ENCODE peak calls at places on chromosome 5, in six cellular contexts. B is HCT116, Y is GM23248, O is SK-N-SH, T is neural progenitor cell, I is MM.1S. N is an unnamed sample.

GRCh38 chr5:19902316-19902934 is 85.6 kb downstream of the CDH18 start:
- DNase-seq in I (no peak), B (no peak), T (peak), Y (no peak), O (no peak), N (no peak)

GRCh38 chr5:60597570-60597969 is 102.4 kb downstream of the DEPDC1B start:
- DNase-seq in I (peak), B (no peak), T (no peak), O (no peak), Y (no peak), N (no peak)

GRCh38 chr5:126508962-126509279 is 85.7 kb downstream of the GRAMD2B start:
- DNase-seq in I (peak), T (no peak), Y (peak), O (no peak), B (no peak), N (no peak)

GRCh38 chr5:167147879-167148278 is 1143.6 kb upstream of the WWC1 start:
- DNase-seq in B (no peak), Y (no peak), O (no peak), T (no peak), I (no peak), N (no peak)

GRCh38 chr5:123673107-123673506 is 161.1 kb downstream of the CSNK1G3 start:
- DNase-seq in I (no peak), O (no peak), B (no peak), Y (peak), T (peak), N (no peak)

GRCh38 chr5:109589983-109590382 is 99.7 kb upstream of the MAN2A1 start:
- DNase-seq in T (peak), B (no peak), O (no peak), Y (peak), I (no peak), N (peak)

GRCh38 chr5:136089804-136090203 is 42.8 kb upstream of the SMAD5 start:
- DNase-seq in B (no peak), T (no peak), I (no peak), O (no peak), Y (no peak), N (no peak)

GRCh38 chr5:134543820-134544692 is 18.6 kb downstream of the JADE2 start:
- DNase-seq in T (no peak), O (no peak), B (no peak), Y (no peak), I (no peak), N (no peak)

GRCh38 chr5:58921106-58921505 is 338.2 kb downstream of the RAB3C start:
- DNase-seq in B (no peak), O (no peak), T (no peak), Y (no peak), I (no peak), N (no peak)

GRCh38 chr5:33441241-33441844 is 578 bp downstream of the TARS1 start:
- DNase-seq in Y (peak), B (peak), O (peak), I (peak), T (peak), N (peak)

GRCh38 chr5:80654391-80655230 is at the start of the genes DHFR and MSH3:
- DNase-seq in O (peak), T (peak), I (peak), B (peak), Y (peak), N (peak)

GRCh38 chr5:138470322-138471285 is 5.3 kb downstream of the EGR1 start:
- DNase-seq in T (peak), B (peak), I (no peak), Y (peak), O (peak), N (no peak)

GRCh38 chr5:93805616-93806393 is 64.4 kb upstream of the POU5F2 start:
- DNase-seq in B (no peak), Y (no peak), O (no peak), I (no peak), T (no peak), N (no peak)

GRCh38 chr5:118553662-118554061 is 434.7 kb downstream of the DTWD2 start:
- DNase-seq in I (no peak), B (no peak), Y (peak), O (no peak), T (no peak), N (peak)

GRCh38 chr5:172544371-172545120 is 90.2 kb upstream of the SH3PXD2B start:
- DNase-seq in B (no peak), T (no peak), I (no peak), Y (no peak), O (no peak), N (no peak)

GRCh38 chr5:10653751-10654400 is 90.0 kb downstream of the ANKRD33B start:
- DNase-seq in O (no peak), Y (no peak), I (no peak), B (no peak), T (no peak), N (no peak)

DNA sequence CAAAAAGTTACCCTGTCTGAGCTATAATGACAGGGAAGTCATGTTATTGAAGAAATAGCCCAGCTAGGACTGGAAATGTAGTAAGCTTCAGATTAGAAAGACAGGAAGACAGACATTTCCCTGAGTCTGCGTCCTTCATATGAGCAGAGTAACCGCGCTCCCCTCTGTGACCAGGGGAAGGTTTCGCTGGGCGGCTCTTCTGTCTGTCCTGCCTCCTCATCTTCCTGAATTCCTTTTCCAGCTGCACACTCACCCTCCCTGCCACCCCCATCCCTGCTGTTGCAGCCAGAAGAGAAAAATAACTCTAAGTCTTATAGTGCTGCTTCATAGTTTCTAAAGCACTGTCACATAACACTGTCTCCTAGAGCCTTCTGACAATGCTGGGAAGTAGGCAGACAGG is 8.6 kb downstream of the SPARC start:
- DNase-seq in O (no peak), B (no peak), Y (peak), I (no peak), T (no peak), N (no peak)
- H3K9ac ChIP-seq in O (no peak), B (no peak), Y (peak), I (no peak), T (no peak), N (no peak)

DNA sequence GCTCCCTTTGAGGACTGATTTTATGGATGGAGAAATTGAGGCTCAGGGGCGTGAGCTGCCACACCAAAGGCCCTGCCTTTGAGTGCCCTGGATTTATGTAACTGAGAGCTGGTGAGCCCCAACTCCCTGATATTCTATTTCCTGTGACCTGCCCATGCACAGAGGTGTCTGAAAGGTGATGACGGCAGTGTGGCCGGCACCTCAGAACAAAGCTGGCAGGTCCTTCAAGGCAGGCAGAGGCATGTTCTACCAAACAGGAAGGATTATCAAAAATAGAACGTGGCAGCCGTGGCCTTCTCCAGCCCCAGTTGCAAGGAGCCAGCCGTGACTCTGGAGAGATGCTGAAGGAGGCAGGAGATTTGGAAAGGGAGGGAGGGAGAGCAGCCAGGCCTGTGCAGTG is 36.2 kb downstream of the INSYN2B start:
- DNase-seq in Y (no peak), B (no peak), O (no peak), T (no peak), I (no peak), N (no peak)
- TF ChIP-seq EZH2phosphoT487 in Y (no peak), B (no peak), O (no peak), T (no peak), I (no peak), N (no peak)

GRCh38 chr5:139711067-139711851 is 63.1 kb downstream of the CXXC5 start:
- DNase-seq in Y (peak), O (peak), T (peak), I (peak), B (no peak), N (peak)
- H3K9ac ChIP-seq in Y (peak), O (peak), T (no peak), I (peak), B (peak), N (peak)

GRCh38 chr5:432201-432927 is 10.6 kb upstream of the EXOC3 start:
- DNase-seq in O (no peak), Y (no peak), I (no peak), B (no peak), T (no peak), N (no peak)

GRCh38 chr5:434443-435146 is 8.4 kb upstream of the EXOC3 start:
- DNase-seq in Y (no peak), I (no peak), B (no peak), O (no peak), T (no peak), N (no peak)

GRCh38 chr5:432928-433791 is 9.8 kb upstream of the EXOC3 start:
- DNase-seq in B (no peak), T (no peak), I (no peak), Y (no peak), O (no peak), N (no peak)

GRCh38 chr5:435156-435790 is 7.7 kb upstream of the EXOC3 start:
- DNase-seq in I (no peak), B (no peak), T (no peak), O (no peak), Y (no peak), N (no peak)

DNA sequence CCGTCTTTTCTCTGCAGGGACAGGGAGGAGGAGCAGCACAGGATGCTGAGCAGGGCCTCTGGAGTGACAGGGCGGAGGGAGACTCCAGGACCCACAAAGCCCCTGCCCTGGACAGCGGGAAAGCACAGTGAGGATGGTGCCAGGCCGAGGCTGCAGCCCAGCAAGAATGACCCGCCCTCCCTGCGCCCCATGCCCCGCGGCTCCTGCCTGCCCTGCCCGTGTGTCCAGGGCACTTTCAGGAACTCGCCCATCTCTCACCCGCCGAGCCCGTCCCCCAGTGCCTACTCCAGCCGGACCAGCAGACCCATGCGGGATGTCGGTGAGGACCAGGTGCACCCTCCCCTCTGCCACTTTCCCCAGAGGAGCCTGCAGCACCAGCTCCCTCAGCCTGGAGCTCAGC is 9.1 kb upstream of the EXOC3 start:
- DNase-seq in T (no peak), B (no peak), Y (no peak), I (no peak), O (no peak), N (no peak)
- TF ChIP-seq EZH2phosphoT487 in T (no peak), B (no peak), Y (no peak), I (no peak), O (no peak), N (no peak)

N was measured in PC-3.